ENCODE peak calls at places on chromosomes 11 and 22, in four cellular contexts. One of them, this sample, is unnamed.
A peak's percentile ranks its signal among the peaks of the same experiment; 100 is the strongest.

GRCh38 chr22:22380098-22381030 is 128.2 kb downstream of the ZNF280B start:
- DNase-seq in cardiac fibroblast: no peak
- DNase-seq in bronchial epithelial cell: no peak
- DNase-seq in GM13977: peak; percentile 32
- DNase-seq in this sample: peak; percentile 77

GRCh38 chr11:68117896-68118470 is 3.2 kb downstream of the CHKA start:
- DNase-seq in cardiac fibroblast: no peak
- DNase-seq in bronchial epithelial cell: no peak
- DNase-seq in GM13977: no peak
- DNase-seq in this sample: no peak

GRCh38 chr11:102116453-102117205 is 6.4 kb downstream of the YAP1 start:
- DNase-seq in cardiac fibroblast: peak; percentile 34
- DNase-seq in bronchial epithelial cell: no peak
- DNase-seq in GM13977: no peak
- DNase-seq in this sample: no peak

GRCh38 chr11:111585371-111585770 is 16.9 kb upstream of the SIK2 start:
- DNase-seq in cardiac fibroblast: peak; percentile 70
- DNase-seq in bronchial epithelial cell: peak; percentile 42
- DNase-seq in GM13977: no peak
- DNase-seq in this sample: no peak

GRCh38 chr11:67367836-67368227 is 5.6 kb downstream of the CLCF1 start:
- DNase-seq in cardiac fibroblast: no peak
- DNase-seq in bronchial epithelial cell: no peak
- DNase-seq in GM13977: no peak
- DNase-seq in this sample: no peak

GRCh38 chr11:68146704-68147474 is 25.7 kb upstream of the CHKA start:
- DNase-seq in cardiac fibroblast: peak; percentile 61
- DNase-seq in bronchial epithelial cell: peak; percentile 45
- DNase-seq in GM13977: no peak
- DNase-seq in this sample: no peak

GRCh38 chr11:487571-488021 is 19.4 kb downstream of the RNH1 start:
- DNase-seq in cardiac fibroblast: no peak
- DNase-seq in bronchial epithelial cell: no peak
- DNase-seq in GM13977: no peak
- DNase-seq in this sample: no peak

GRCh38 chr11:130313383-130314183 is 1.1 kb downstream of the ZBTB44 start:
- DNase-seq in cardiac fibroblast: no peak
- DNase-seq in bronchial epithelial cell: peak; percentile 42
- DNase-seq in GM13977: no peak
- DNase-seq in this sample: no peak

GRCh38 chr11:44309483-44310197 is at the start of gene ALX4:
- DNase-seq in cardiac fibroblast: no peak
- DNase-seq in bronchial epithelial cell: no peak
- DNase-seq in GM13977: peak; percentile 72
- DNase-seq in this sample: no peak

GRCh38 chr22:44534335-44534734 is 36.3 kb upstream of the RTL6 start:
- DNase-seq in cardiac fibroblast: no peak
- DNase-seq in bronchial epithelial cell: no peak
- DNase-seq in GM13977: no peak
- DNase-seq in this sample: no peak

GRCh38 chr11:16604784-16605439 is 133.5 kb upstream of the C11orf58 start:
- DNase-seq in cardiac fibroblast: peak; percentile 49
- DNase-seq in bronchial epithelial cell: peak; percentile 21
- DNase-seq in GM13977: peak; percentile 46
- DNase-seq in this sample: no peak

GRCh38 chr11:131671764-131672163 is 301.3 kb downstream of the NTM start:
- DNase-seq in cardiac fibroblast: no peak
- DNase-seq in bronchial epithelial cell: no peak
- DNase-seq in GM13977: no peak
- DNase-seq in this sample: no peak

GRCh38 chr11:33347490-33348125 is 90.4 kb downstream of the HIPK3 start:
- DNase-seq in cardiac fibroblast: no peak
- DNase-seq in bronchial epithelial cell: no peak
- DNase-seq in GM13977: peak; percentile 58
- DNase-seq in this sample: no peak

GRCh38 chr11:2564008-2564530 is 119.3 kb downstream of the KCNQ1 start:
- DNase-seq in cardiac fibroblast: no peak
- DNase-seq in bronchial epithelial cell: no peak
- DNase-seq in GM13977: no peak
- DNase-seq in this sample: no peak

GRCh38 chr11:27139742-27140141 is 99.1 kb downstream of the BBOX1 start:
- DNase-seq in cardiac fibroblast: peak; percentile 15
- DNase-seq in bronchial epithelial cell: no peak
- DNase-seq in GM13977: no peak
- DNase-seq in this sample: no peak

GRCh38 chr11:114174712-114175495 is 115.4 kb downstream of the ZBTB16 start:
- DNase-seq in cardiac fibroblast: no peak
- DNase-seq in bronchial epithelial cell: no peak
- DNase-seq in GM13977: no peak
- DNase-seq in this sample: no peak

GRCh38 chr11:17697175-17697949 is 22.0 kb upstream of the MYOD1 start:
- DNase-seq in cardiac fibroblast: no peak
- DNase-seq in bronchial epithelial cell: no peak
- DNase-seq in GM13977: no peak
- DNase-seq in this sample: no peak

GRCh38 chr11:87879118-87879517 is 296.1 kb downstream of the RAB38 start:
- DNase-seq in cardiac fibroblast: peak; percentile 26
- DNase-seq in bronchial epithelial cell: peak; percentile 4
- DNase-seq in GM13977: no peak
- DNase-seq in this sample: no peak

DNA sequence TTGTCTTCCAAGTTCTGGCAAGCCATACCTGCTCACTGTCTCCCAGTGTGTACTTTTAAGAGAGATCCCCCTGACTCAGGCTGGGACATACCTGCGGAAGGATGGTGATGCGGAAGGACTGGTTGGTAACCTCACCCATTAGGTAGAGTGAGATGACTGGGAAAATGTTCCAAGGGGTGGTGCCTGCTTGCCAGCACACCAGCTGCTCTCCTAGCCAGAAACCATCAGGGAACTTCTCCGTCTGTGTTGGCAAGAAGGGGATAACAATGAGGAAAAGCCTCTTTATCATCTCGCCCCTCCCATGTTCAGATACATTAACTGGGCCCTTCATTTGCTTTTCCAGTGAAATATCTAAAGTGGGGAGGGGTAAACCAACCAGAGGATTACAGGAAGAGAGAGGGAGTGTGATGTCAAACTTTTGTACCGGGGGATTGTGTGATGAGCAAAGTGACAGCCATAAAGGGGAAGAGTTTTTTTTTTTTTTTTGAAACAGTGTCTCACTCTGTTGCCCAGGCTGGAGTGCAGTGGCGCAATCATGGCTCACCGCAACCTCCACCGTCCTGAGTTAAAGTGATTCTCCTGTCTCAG is at the start of gene BACE1-AS:
- DNase-seq in cardiac fibroblast: no peak
- DNase-seq in bronchial epithelial cell: no peak
- DNase-seq in GM13977: no peak
- DNase-seq in this sample: no peak
- TF ChIP-seq CTCF in cardiac fibroblast: no peak
- TF ChIP-seq CTCF in bronchial epithelial cell: no peak
- TF ChIP-seq CTCF in GM13977: no peak
- TF ChIP-seq CTCF in this sample: no peak

DNA sequence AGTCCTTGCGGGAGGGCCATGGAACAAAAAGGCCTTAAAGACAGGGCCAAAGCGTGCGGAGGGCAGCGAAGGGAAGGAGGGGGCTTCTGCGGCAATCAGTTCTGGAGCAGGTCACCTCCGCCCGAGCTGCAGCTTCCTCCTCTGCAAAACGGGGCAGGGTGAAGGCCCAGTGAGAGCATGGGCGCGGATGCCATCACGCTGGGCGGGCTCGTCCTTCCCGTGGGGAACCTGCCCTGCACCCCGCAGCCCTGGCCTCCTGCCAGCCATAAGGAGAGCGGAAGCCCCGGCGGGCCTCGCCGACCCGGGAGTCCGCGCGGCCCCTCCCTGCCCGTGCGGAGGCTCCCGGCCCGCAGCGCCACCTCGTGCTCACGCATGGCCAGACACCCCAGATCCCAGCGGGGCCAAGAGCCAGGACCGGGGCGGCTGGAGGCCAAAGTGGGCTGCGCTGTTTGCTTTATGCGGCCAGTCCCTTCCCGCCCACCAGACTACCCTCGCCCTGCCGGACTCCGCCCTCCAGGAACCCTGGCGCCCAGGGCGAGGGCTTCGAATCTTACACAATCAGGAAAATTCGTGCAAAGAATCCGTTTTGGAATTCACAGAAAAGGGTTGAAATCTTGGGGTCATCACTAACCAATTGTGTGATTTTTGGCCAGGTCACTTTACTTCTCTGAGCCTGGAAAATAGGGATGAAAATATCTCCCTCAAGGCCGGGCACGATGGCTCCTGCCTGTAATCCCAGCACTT is 16.1 kb downstream of the TSKU start:
- DNase-seq in cardiac fibroblast: peak; percentile 86
- DNase-seq in bronchial epithelial cell: peak; percentile 43
- DNase-seq in GM13977: peak; percentile 91
- DNase-seq in this sample: peak; percentile 90
- TF ChIP-seq CTCF in cardiac fibroblast: peak; percentile 71
- TF ChIP-seq CTCF in bronchial epithelial cell: peak; percentile 91
- TF ChIP-seq CTCF in GM13977: peak; percentile 97
- TF ChIP-seq CTCF in this sample: peak; percentile 95

GRCh38 chr11:97092823-97093222 is 703.0 kb downstream of the JRKL start:
- DNase-seq in cardiac fibroblast: no peak
- DNase-seq in bronchial epithelial cell: no peak
- DNase-seq in GM13977: no peak
- DNase-seq in this sample: no peak
- TF ChIP-seq CTCF in cardiac fibroblast: no peak
- TF ChIP-seq CTCF in bronchial epithelial cell: no peak
- TF ChIP-seq CTCF in GM13977: no peak
- TF ChIP-seq CTCF in this sample: no peak

GRCh38 chr22:25760848-25761595 is 19.0 kb downstream of the MYO18B start:
- DNase-seq in cardiac fibroblast: no peak
- DNase-seq in bronchial epithelial cell: no peak
- DNase-seq in GM13977: no peak
- DNase-seq in this sample: no peak
- TF ChIP-seq CTCF in cardiac fibroblast: no peak
- TF ChIP-seq CTCF in bronchial epithelial cell: no peak
- TF ChIP-seq CTCF in GM13977: no peak
- TF ChIP-seq CTCF in this sample: no peak

DNA sequence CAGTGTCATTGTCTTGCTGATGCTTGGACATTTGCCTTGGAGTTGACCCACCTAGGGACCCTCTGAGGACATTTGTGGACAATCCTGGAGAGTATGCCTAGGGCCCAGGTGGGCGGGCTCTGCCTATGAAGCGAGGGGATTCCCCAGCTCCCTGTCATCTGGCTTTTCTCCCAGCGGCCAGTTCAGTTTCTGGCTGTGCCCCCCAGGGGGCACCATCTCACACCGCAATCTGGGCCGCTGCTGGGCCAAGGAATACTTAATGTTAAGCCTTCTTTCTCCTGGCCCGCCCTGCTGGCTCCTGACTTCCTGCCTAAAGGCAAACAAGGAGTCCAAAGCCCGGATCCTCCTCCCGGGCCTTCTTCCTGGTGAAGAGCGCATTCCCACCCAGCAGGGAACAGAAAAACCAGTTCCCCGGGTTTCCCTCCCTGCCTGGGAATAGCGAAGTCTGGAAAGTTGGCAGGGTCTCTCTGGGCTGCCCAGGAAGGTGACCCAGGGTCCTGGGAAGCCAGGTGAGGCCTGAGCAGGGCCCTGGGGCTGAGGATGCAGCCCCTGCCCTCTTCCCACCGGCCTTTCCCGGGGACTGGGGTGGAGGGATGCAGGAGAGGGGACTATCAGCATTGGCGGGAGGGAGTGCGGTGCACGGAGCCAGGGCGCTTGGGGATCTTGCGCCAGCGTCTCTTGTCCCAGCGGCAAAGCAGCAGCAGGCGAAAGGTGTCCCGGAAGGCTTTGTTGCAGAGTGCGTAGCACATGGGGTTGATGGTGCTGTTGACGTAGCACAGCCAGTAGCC is 11.9 kb downstream of the CHRM1 start:
- DNase-seq in cardiac fibroblast: peak; percentile 80
- DNase-seq in bronchial epithelial cell: peak; percentile 62
- DNase-seq in GM13977: no peak
- DNase-seq in this sample: no peak
- TF ChIP-seq CTCF in cardiac fibroblast: peak; percentile 58
- TF ChIP-seq CTCF in bronchial epithelial cell: peak; percentile 62
- TF ChIP-seq CTCF in GM13977: peak; percentile 60
- TF ChIP-seq CTCF in this sample: peak; percentile 69

GRCh38 chr11:123475478-123475877 is 45.4 kb downstream of the GRAMD1B start:
- DNase-seq in cardiac fibroblast: peak; percentile 63
- DNase-seq in bronchial epithelial cell: no peak
- DNase-seq in GM13977: no peak
- DNase-seq in this sample: no peak
- TF ChIP-seq CTCF in cardiac fibroblast: peak; percentile 26
- TF ChIP-seq CTCF in bronchial epithelial cell: peak; percentile 24
- TF ChIP-seq CTCF in GM13977: peak; percentile 17
- TF ChIP-seq CTCF in this sample: peak; percentile 53